ENCODE peak calls at places on chromosomes 7 and 10, in five cellular contexts. X is HuH-7.5; Y is stimulated activated naive CD8-positive, alpha-beta T cell treated with anti-CD3 and anti-CD28 coated beads, Interleukin-15, Interleukin-2, amounts not matched to agents 100 U/mL and 50 U/mL, for 24 hours; O is HEK293T; N is ovary. V is an unnamed sample.

GRCh38 chr10:86254081-86254480 is 112.5 kb downstream of the GRID1 start:
- DNase-seq in Y (no peak), N (no peak), O (no peak), X (no peak), V (no peak)

GRCh38 chr10:102347236-102347828 is 48.2 kb upstream of the NFKB2 start:
- DNase-seq in Y (peak), N (no peak), O (peak), X (peak), V (peak)

GRCh38 chr10:6721964-6722615 is 142.0 kb upstream of the PRKCQ start:
- DNase-seq in X (no peak), Y (no peak), N (no peak), O (no peak), V (peak)

GRCh38 chr10:1652151-1652550 is 85.2 kb downstream of the ADARB2 start:
- DNase-seq in N (no peak), Y (no peak), O (no peak), X (no peak), V (no peak)

GRCh38 chr10:124561206-124561605 is 99.6 kb downstream of the LHPP start:
- DNase-seq in X (no peak), N (no peak), O (no peak), Y (no peak), V (no peak)

GRCh38 chr7:64320547-64321495 is 7.1 kb downstream of the ZNF736 start:
- DNase-seq in O (no peak), Y (no peak), N (no peak), X (no peak), V (no peak)

GRCh38 chr10:111109506-111110242 is 32.8 kb downstream of the ADRA2A start:
- DNase-seq in Y (no peak), N (no peak), X (no peak), O (no peak), V (no peak)

GRCh38 chr7:128204455-128204854 is 36.6 kb upstream of the LEP start:
- DNase-seq in Y (no peak), O (no peak), X (no peak), N (no peak), V (no peak)

GRCh38 chr7:149310113-149310836 is 48.3 kb downstream of the ZNF783 start:
- DNase-seq in N (peak), Y (no peak), X (peak), O (peak), V (peak)

V was measured in A549.